ENCODE peak calls at places on chromosomes 6 and 20, in five cellular contexts. M is substantia nigra; D is CMK; H is NCI-H187 treated with DMSO at 0.1 percent for 48 hours; F is stimulated activated CD4-positive, alpha-beta T cell treated with anti-CD3 and anti-CD28 coated beads, Interleukin-12 subunit alpha, Interleukin-12 subunit beta, amount 100 ng/mL, for 4 hours. U is an unnamed sample.

GRCh38 chr6:6331393-6331792 is 10.9 kb upstream of the F13A1 start:
- DNase-seq in M (no peak), H (no peak), D (no peak), F (no peak), U (no peak)

GRCh38 chr6:33624856-33625255 is 3.7 kb downstream of the ITPR3 start:
- DNase-seq in M (no peak), D (no peak), F (no peak), H (no peak), U (no peak)

GRCh38 chr6:124772733-124773319 is 189.4 kb upstream of the RNF217 start:
- DNase-seq in D (no peak), F (no peak), M (no peak), H (no peak), U (no peak)

GRCh38 chr6:6804843-6805680 is 216.5 kb downstream of the LY86 start:
- DNase-seq in M (no peak), D (no peak), H (no peak), F (no peak), U (no peak)

GRCh38 chr20:14948416-14948815 is 611.0 kb upstream of the FLRT3 start:
- DNase-seq in F (no peak), H (no peak), D (no peak), M (no peak), U (no peak)

GRCh38 chr6:158869010-158869603 is 49.9 kb upstream of the EZR start:
- DNase-seq in D (no peak), F (no peak), M (no peak), H (peak), U (no peak)

GRCh38 chr6:44126320-44127149 is 717 bp downstream of the MRPL14 start:
- DNase-seq in D (peak), F (peak), M (no peak), H (no peak), U (peak)

GRCh38 chr20:58810116-58810878 is 40.4 kb downstream of the GNAS-AS1 start:
- DNase-seq in M (no peak), F (no peak), D (no peak), H (no peak), U (peak)

GRCh38 chr6:67594366-67594765 is 1040.7 kb upstream of the ADGRB3 start:
- DNase-seq in H (no peak), M (no peak), F (no peak), D (no peak), U (no peak)

GRCh38 chr20:25553819-25554296 is 31.5 kb downstream of the NINL start:
- DNase-seq in F (no peak), M (no peak), H (no peak), D (no peak), U (no peak)

GRCh38 chr6:149508485-149508884 is 23.7 kb upstream of the ZC3H12D start:
- DNase-seq in H (no peak), D (no peak), M (no peak), F (no peak), U (no peak)

GRCh38 chr6:89500486-89501020 is 67.6 kb downstream of the ANKRD6 start:
- DNase-seq in M (no peak), F (no peak), D (no peak), H (peak), U (no peak)

GRCh38 chr6:33607784-33608161 is 13.3 kb upstream of the ITPR3 start:
- DNase-seq in H (no peak), D (no peak), M (no peak), F (no peak), U (peak)

GRCh38 chr6:150697515-150697914 is 97.8 kb downstream of the PLEKHG1 start:
- DNase-seq in D (no peak), M (no peak), H (no peak), F (no peak), U (no peak)

GRCh38 chr6:75135447-75135846 is 70.4 kb downstream of the COL12A1 start:
- DNase-seq in F (no peak), H (no peak), D (no peak), M (no peak), U (no peak)

GRCh38 chr20:47713941-47714450 is 71.3 kb downstream of the SULF2 start:
- DNase-seq in F (no peak), H (no peak), M (no peak), D (no peak), U (no peak)

GRCh38 chr6:165245287-165245686 is 64.1 kb downstream of the C6orf118 start:
- DNase-seq in F (no peak), D (no peak), M (peak), H (no peak), U (peak)

GRCh38 chr6:17472653-17473183 is 79.3 kb downstream of the CAP2 start:
- DNase-seq in D (no peak), H (no peak), M (no peak), F (no peak), U (no peak)

GRCh38 chr6:7912024-7912423 is 1.4 kb upstream of the TXNDC5 start:
- DNase-seq in M (no peak), F (no peak), D (no peak), H (no peak), U (no peak)

GRCh38 chr6:113936093-113936934 is 34.6 kb downstream of the HDAC2 start:
- DNase-seq in H (no peak), D (no peak), F (no peak), M (no peak), U (peak)

GRCh38 chr20:45246109-45246508 is 8.3 kb downstream of the SLPI start:
- DNase-seq in H (no peak), M (no peak), D (no peak), F (no peak), U (peak)

GRCh38 chr6:75480425-75480824 is 13.2 kb downstream of the FILIP1 start:
- DNase-seq in H (no peak), D (no peak), F (no peak), M (no peak), U (no peak)

GRCh38 chr6:15712813-15713212 is 50.0 kb upstream of the DTNBP1 start:
- DNase-seq in F (no peak), H (no peak), D (no peak), M (no peak), U (no peak)

GRCh38 chr20:57395111-57395959 is 4.1 kb downstream of the RBM38 start:
- DNase-seq in H (no peak), F (no peak), D (no peak), M (peak), U (no peak)

GRCh38 chr6:6694825-6695710 is 106.5 kb downstream of the LY86 start:
- DNase-seq in M (no peak), H (no peak), D (peak), F (no peak), U (peak)

GRCh38 chr20:38127011-38127621 is 38.0 kb downstream of the TGM2 start:
- DNase-seq in F (no peak), D (no peak), M (no peak), H (no peak), U (no peak)

GRCh38 chr20:64245746-64246595 is 9.6 kb upstream of the PCMTD2 start:
- DNase-seq in M (no peak), H (no peak), D (no peak), F (no peak), U (no peak)